ENCODE peak calls at places on chromosome 9, in nine cellular contexts. One of them, this sample, is unnamed.

GRCh38 chr9:71858812-71859211 is 52.2 kb downstream of the ABHD17B start:
- DNase-seq in left ventricle myocardium inferior: no peak
- DNase-seq in RCC 7860: peak
- DNase-seq in T-helper 9 cell: no peak
- DNase-seq in EL: peak
- DNase-seq in activated T-helper 9 cell treated with anti-CD3 and anti-CD28 coated beads, Interleukin-2, amount 50 U/mL, for 16 hours: no peak
- DNase-seq in aorta: no peak
- DNase-seq in AG08396: no peak
- DNase-seq in NCI-H774: no peak
- DNase-seq in this sample: no peak

GRCh38 chr9:97468658-97469448 is 32.6 kb upstream of the TMOD1 start:
- DNase-seq in T-helper 9 cell: peak
- DNase-seq in RCC 7860: peak
- DNase-seq in activated T-helper 9 cell treated with anti-CD3 and anti-CD28 coated beads, Interleukin-2, amount 50 U/mL, for 16 hours: peak
- DNase-seq in NCI-H774: peak
- DNase-seq in aorta: peak
- DNase-seq in left ventricle myocardium inferior: peak
- DNase-seq in EL: peak
- DNase-seq in AG08396: peak
- DNase-seq in this sample: peak

GRCh38 chr9:70962761-70963445 is 158.5 kb downstream of the TRPM3 start:
- DNase-seq in T-helper 9 cell: no peak
- DNase-seq in aorta: no peak
- DNase-seq in activated T-helper 9 cell treated with anti-CD3 and anti-CD28 coated beads, Interleukin-2, amount 50 U/mL, for 16 hours: no peak
- DNase-seq in RCC 7860: no peak
- DNase-seq in NCI-H774: no peak
- DNase-seq in AG08396: no peak
- DNase-seq in EL: peak
- DNase-seq in left ventricle myocardium inferior: no peak
- DNase-seq in this sample: peak

GRCh38 chr9:91426123-91426745 is 2.6 kb upstream of the NFIL3 start:
- DNase-seq in RCC 7860: peak
- DNase-seq in EL: peak
- DNase-seq in AG08396: peak
- DNase-seq in left ventricle myocardium inferior: no peak
- DNase-seq in T-helper 9 cell: no peak
- DNase-seq in aorta: no peak
- DNase-seq in NCI-H774: no peak
- DNase-seq in activated T-helper 9 cell treated with anti-CD3 and anti-CD28 coated beads, Interleukin-2, amount 50 U/mL, for 16 hours: no peak
- DNase-seq in this sample: peak

GRCh38 chr9:23194281-23194680 is 631.8 kb downstream of the ELAVL2 start:
- DNase-seq in EL: no peak
- DNase-seq in aorta: no peak
- DNase-seq in RCC 7860: no peak
- DNase-seq in activated T-helper 9 cell treated with anti-CD3 and anti-CD28 coated beads, Interleukin-2, amount 50 U/mL, for 16 hours: no peak
- DNase-seq in left ventricle myocardium inferior: no peak
- DNase-seq in AG08396: no peak
- DNase-seq in T-helper 9 cell: no peak
- DNase-seq in NCI-H774: no peak
- DNase-seq in this sample: no peak

GRCh38 chr9:106233116-106233515 is 538.8 kb downstream of the TMEM38B start:
- DNase-seq in AG08396: no peak
- DNase-seq in activated T-helper 9 cell treated with anti-CD3 and anti-CD28 coated beads, Interleukin-2, amount 50 U/mL, for 16 hours: no peak
- DNase-seq in left ventricle myocardium inferior: no peak
- DNase-seq in aorta: no peak
- DNase-seq in RCC 7860: no peak
- DNase-seq in EL: no peak
- DNase-seq in NCI-H774: no peak
- DNase-seq in T-helper 9 cell: no peak
- DNase-seq in this sample: no peak

GRCh38 chr9:5448461-5448860 is 1.9 kb upstream of the CD274 start:
- DNase-seq in AG08396: no peak
- DNase-seq in EL: no peak
- DNase-seq in T-helper 9 cell: no peak
- DNase-seq in left ventricle myocardium inferior: no peak
- DNase-seq in RCC 7860: no peak
- DNase-seq in activated T-helper 9 cell treated with anti-CD3 and anti-CD28 coated beads, Interleukin-2, amount 50 U/mL, for 16 hours: no peak
- DNase-seq in NCI-H774: no peak
- DNase-seq in aorta: no peak
- DNase-seq in this sample: no peak

GRCh38 chr9:117516676-117517632 is 102.1 kb upstream of the ASTN2 start:
- DNase-seq in aorta: no peak
- DNase-seq in RCC 7860: no peak
- DNase-seq in T-helper 9 cell: no peak
- DNase-seq in left ventricle myocardium inferior: no peak
- DNase-seq in NCI-H774: peak
- DNase-seq in AG08396: no peak
- DNase-seq in EL: no peak
- DNase-seq in activated T-helper 9 cell treated with anti-CD3 and anti-CD28 coated beads, Interleukin-2, amount 50 U/mL, for 16 hours: no peak
- DNase-seq in this sample: no peak

GRCh38 chr9:131651599-131651998 is 88.3 kb downstream of the RAPGEF1 start:
- DNase-seq in AG08396: no peak
- DNase-seq in left ventricle myocardium inferior: no peak
- DNase-seq in T-helper 9 cell: no peak
- DNase-seq in aorta: no peak
- DNase-seq in NCI-H774: no peak
- DNase-seq in EL: peak
- DNase-seq in activated T-helper 9 cell treated with anti-CD3 and anti-CD28 coated beads, Interleukin-2, amount 50 U/mL, for 16 hours: no peak
- DNase-seq in RCC 7860: peak
- DNase-seq in this sample: no peak

GRCh38 chr9:97773723-97774122 is 76.6 kb upstream of the XPA start:
- DNase-seq in AG08396: no peak
- DNase-seq in aorta: peak
- DNase-seq in T-helper 9 cell: no peak
- DNase-seq in NCI-H774: no peak
- DNase-seq in RCC 7860: no peak
- DNase-seq in activated T-helper 9 cell treated with anti-CD3 and anti-CD28 coated beads, Interleukin-2, amount 50 U/mL, for 16 hours: no peak
- DNase-seq in EL: peak
- DNase-seq in left ventricle myocardium inferior: peak
- DNase-seq in this sample: peak

GRCh38 chr9:72315510-72316287 is 49.3 kb downstream of the ZFAND5 start:
- DNase-seq in left ventricle myocardium inferior: no peak
- DNase-seq in NCI-H774: no peak
- DNase-seq in aorta: no peak
- DNase-seq in EL: peak
- DNase-seq in activated T-helper 9 cell treated with anti-CD3 and anti-CD28 coated beads, Interleukin-2, amount 50 U/mL, for 16 hours: no peak
- DNase-seq in AG08396: peak
- DNase-seq in T-helper 9 cell: no peak
- DNase-seq in RCC 7860: peak
- DNase-seq in this sample: peak

GRCh38 chr9:127686461-127687393 is 20.1 kb upstream of the CFAP157 start:
- DNase-seq in T-helper 9 cell: no peak
- DNase-seq in aorta: no peak
- DNase-seq in activated T-helper 9 cell treated with anti-CD3 and anti-CD28 coated beads, Interleukin-2, amount 50 U/mL, for 16 hours: no peak
- DNase-seq in NCI-H774: peak
- DNase-seq in AG08396: no peak
- DNase-seq in RCC 7860: no peak
- DNase-seq in left ventricle myocardium inferior: no peak
- DNase-seq in EL: no peak
- DNase-seq in this sample: no peak

GRCh38 chr9:96553070-96553469 is 66.6 kb downstream of the CDC14B start:
- DNase-seq in left ventricle myocardium inferior: no peak
- DNase-seq in activated T-helper 9 cell treated with anti-CD3 and anti-CD28 coated beads, Interleukin-2, amount 50 U/mL, for 16 hours: no peak
- DNase-seq in NCI-H774: no peak
- DNase-seq in aorta: no peak
- DNase-seq in AG08396: peak
- DNase-seq in RCC 7860: peak
- DNase-seq in T-helper 9 cell: no peak
- DNase-seq in EL: peak
- DNase-seq in this sample: peak

GRCh38 chr9:94065535-94065961 is 18.7 kb upstream of the PTPDC1 start:
- DNase-seq in AG08396: peak
- DNase-seq in activated T-helper 9 cell treated with anti-CD3 and anti-CD28 coated beads, Interleukin-2, amount 50 U/mL, for 16 hours: peak
- DNase-seq in RCC 7860: peak
- DNase-seq in left ventricle myocardium inferior: peak
- DNase-seq in NCI-H774: peak
- DNase-seq in T-helper 9 cell: peak
- DNase-seq in EL: peak
- DNase-seq in aorta: peak
- DNase-seq in this sample: peak

GRCh38 chr9:107007981-107008380 is 145.0 kb downstream of the ZNF462 start:
- DNase-seq in left ventricle myocardium inferior: no peak
- DNase-seq in activated T-helper 9 cell treated with anti-CD3 and anti-CD28 coated beads, Interleukin-2, amount 50 U/mL, for 16 hours: no peak
- DNase-seq in T-helper 9 cell: no peak
- DNase-seq in AG08396: no peak
- DNase-seq in RCC 7860: no peak
- DNase-seq in EL: no peak
- DNase-seq in NCI-H774: no peak
- DNase-seq in aorta: no peak
- DNase-seq in this sample: no peak